ENCODE peak calls at places on chromosomes 5 and 9, in six cellular contexts. Q is WERI-Rb-1; P is A549; D is gastrocnemius medialis; T is pancreas; W is CD4-positive, CD25-positive, alpha-beta regulatory T cell. X is an unnamed sample.

GRCh38 chr5:68304421-68305052 is 89.0 kb downstream of the PIK3R1 start:
- DNase-seq in T (no peak), P (no peak), D (no peak), Q (no peak), W (no peak), X (no peak)

GRCh38 chr9:79012561-79012960 is 559.2 kb upstream of the TLE4 start:
- DNase-seq in Q (no peak), D (no peak), W (no peak), T (no peak), P (no peak), X (no peak)

GRCh38 chr9:71032779-71033178 is 88.6 kb downstream of the TRPM3 start:
- DNase-seq in D (no peak), W (no peak), P (no peak), T (no peak), Q (no peak), X (no peak)

GRCh38 chr9:38127271-38127839 is 58.3 kb upstream of the SHB start:
- DNase-seq in P (no peak), W (no peak), Q (no peak), D (no peak), T (no peak), X (no peak)

GRCh38 chr5:65126192-65126591 is 355.5 kb downstream of the ADAMTS6 start:
- DNase-seq in P (no peak), W (no peak), Q (no peak), D (no peak), T (no peak), X (no peak)

GRCh38 chr9:121340676-121341392 is 29.2 kb downstream of the STOM start:
- DNase-seq in Q (no peak), T (no peak), W (no peak), D (no peak), P (no peak), X (no peak)

GRCh38 chr9:35748858-35749514 is at the start of the genes GBA2 and RGP1:
- DNase-seq in W (peak; percentile 68), D (peak; percentile 71), Q (peak; percentile 84), T (peak; percentile 83), P (peak; percentile 62), X (no peak)

GRCh38 chr9:1042466-1042865 is 7.7 kb upstream of the DMRT2 start:
- DNase-seq in W (no peak), P (no peak), T (no peak), Q (peak; percentile 41), D (no peak), X (no peak)

GRCh38 chr5:126939887-126940286 is 90.5 kb downstream of the MARCHF3 start:
- DNase-seq in Q (no peak), D (no peak), W (no peak), T (no peak), P (no peak), X (no peak)

GRCh38 chr9:130266236-130267098 is 907 bp downstream of the HMCN2 start:
- DNase-seq in Q (no peak), D (no peak), W (no peak), P (no peak), T (no peak), X (no peak)

GRCh38 chr5:74409166-74409706 is 231.3 kb downstream of the ENC1 start:
- DNase-seq in T (peak; percentile 50), W (no peak), Q (no peak), D (peak; percentile 43), P (no peak), X (no peak)

GRCh38 chr9:106799146-106799545 is 63.8 kb upstream of the ZNF462 start:
- DNase-seq in D (no peak), T (no peak), P (no peak), Q (no peak), W (no peak), X (no peak)

GRCh38 chr5:108148715-108149139 is 233.2 kb downstream of the FBXL17 start:
- DNase-seq in D (no peak), T (no peak), Q (no peak), W (no peak), P (peak; percentile 5), X (no peak)

GRCh38 chr9:95261890-95262289 is 55.6 kb downstream of the FANCC start:
- DNase-seq in D (no peak), T (no peak), P (no peak), Q (no peak), W (no peak), X (no peak)

GRCh38 chr9:131697097-131697496 is 42.8 kb downstream of the RAPGEF1 start:
- DNase-seq in D (no peak), W (no peak), P (no peak), Q (no peak), T (no peak), X (no peak)

GRCh38 chr5:132662925-132663770 is 5.2 kb downstream of the IL13 start:
- DNase-seq in P (no peak), T (no peak), Q (no peak), D (no peak), W (no peak), X (no peak)

GRCh38 chr5:83924171-83924570 is 203.5 kb upstream of the HAPLN1 start:
- DNase-seq in W (no peak), Q (no peak), T (no peak), D (no peak), P (no peak), X (no peak)

GRCh38 chr5:122073023-122073422 is 5.0 kb downstream of the LOX start:
- DNase-seq in W (no peak), Q (no peak), D (no peak), T (no peak), P (no peak), X (peak; percentile 79)

GRCh38 chr9:133499892-133500270 is 21.0 kb upstream of the SLC2A6 start:
- DNase-seq in W (no peak), Q (no peak), P (no peak), D (no peak), T (no peak), X (no peak)

GRCh38 chr5:136006164-136006563 is 22.6 kb upstream of the TGFBI start:
- DNase-seq in D (no peak), P (no peak), Q (no peak), T (no peak), W (no peak), X (no peak)

DNA sequence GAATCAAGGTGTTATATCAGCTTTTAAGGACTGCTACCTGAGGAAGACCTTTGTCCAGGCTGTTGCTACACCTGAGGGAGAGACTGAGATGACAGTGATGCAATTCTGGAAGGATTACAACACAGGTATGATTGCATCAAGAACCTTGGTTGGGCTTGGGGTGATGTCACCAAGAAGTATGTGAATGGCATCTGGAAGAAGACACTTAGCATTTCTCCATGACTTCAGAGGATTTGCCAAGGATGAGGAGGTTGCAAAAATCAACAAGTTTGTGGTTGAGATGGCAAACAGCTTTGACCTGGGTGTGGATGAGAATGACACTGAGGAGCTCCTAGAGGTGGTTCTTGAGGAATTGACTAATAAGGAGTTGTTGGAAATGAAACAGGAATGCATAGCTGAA is 67.9 kb upstream of the PANK3 start:
- DNase-seq in T (no peak), W (no peak), Q (no peak), P (no peak), D (no peak), X (no peak)
- H3K27ac ChIP-seq in T (no peak overlapping the region), W (no peak overlapping the region), Q (no peak overlapping the region), P (peak overlapping the region; percentile 26), D (no peak overlapping the region), X (no peak overlapping the region)

GRCh38 chr5:96343094-96343493 is 90.0 kb downstream of the PCSK1 start:
- DNase-seq in P (no peak), Q (no peak), D (no peak), T (no peak), W (no peak), X (no peak)
- H3K4me3 ChIP-seq in P (no peak overlapping the region), Q (no peak overlapping the region), D (no peak overlapping the region), T (no peak overlapping the region), W (no peak overlapping the region), X (no peak overlapping the region)

DNA sequence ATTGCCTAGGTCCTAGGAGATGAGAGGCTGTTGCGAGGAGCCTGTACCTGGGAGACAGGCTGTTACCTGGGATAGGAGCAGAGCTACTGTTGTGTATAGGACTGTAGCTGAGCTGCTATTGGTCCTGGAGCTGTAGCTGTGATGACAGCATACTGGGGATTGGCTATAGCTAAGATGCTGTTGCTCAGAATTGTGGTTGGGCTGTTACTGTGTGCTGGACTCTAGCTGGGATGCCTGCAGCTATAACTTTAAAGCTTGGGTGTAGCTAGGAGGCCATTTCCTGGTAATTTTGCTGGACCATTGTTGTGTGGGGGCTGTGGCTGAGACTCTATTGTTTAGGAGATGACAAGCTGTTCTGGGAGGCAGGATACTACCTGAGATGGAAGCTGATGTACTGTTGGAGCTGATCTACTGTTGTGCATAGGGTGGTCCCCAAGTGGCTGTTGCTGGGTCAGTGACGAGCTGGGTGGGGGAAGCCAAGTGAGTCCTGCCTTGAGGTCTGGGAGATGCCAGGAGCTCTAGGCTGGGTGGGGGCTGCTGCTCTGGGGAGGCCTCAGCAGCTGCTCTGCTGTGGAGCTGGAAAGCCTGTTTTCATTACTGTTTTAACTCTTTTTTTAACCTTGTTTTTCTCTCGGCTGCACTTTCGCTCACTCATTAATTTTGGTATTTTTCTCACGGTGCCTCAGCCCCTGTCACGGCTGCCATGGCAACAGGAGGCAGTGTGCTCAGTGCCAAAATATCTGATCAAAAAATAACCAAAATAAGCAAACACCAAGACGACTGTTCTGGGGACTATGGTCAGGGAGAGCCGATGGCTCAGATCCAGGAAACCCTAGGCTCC is 3.0 kb upstream of the PCDH1 start:
- DNase-seq in T (no peak), D (no peak), Q (no peak), P (no peak), W (no peak), X (no peak)
- H3K27ac ChIP-seq in T (no peak overlapping the region), D (peak overlapping the region; percentile 60), Q (no peak overlapping the region), P (no peak overlapping the region), W (peak overlapping the region; percentile 19), X (no peak overlapping the region)

GRCh38 chr5:138467711-138468132 is 2.4 kb downstream of the EGR1 start:
- DNase-seq in W (no peak), T (peak; percentile 53), Q (no peak), P (no peak), D (no peak), X (no peak)
- H3K4me3 ChIP-seq in W (no peak overlapping the region), T (no peak overlapping the region), Q (no peak overlapping the region), P (no peak overlapping the region), D (no peak overlapping the region), X (no peak overlapping the region)

GRCh38 chr5:21236104-21236503 is 1248.1 kb upstream of the CDH18 start:
- DNase-seq in W (no peak), Q (no peak), D (no peak), T (no peak), P (no peak), X (no peak)
- H3K27ac ChIP-seq in W (no peak overlapping the region), Q (no peak overlapping the region), D (no peak overlapping the region), T (no peak overlapping the region), P (no peak overlapping the region), X (no peak overlapping the region)

DNA sequence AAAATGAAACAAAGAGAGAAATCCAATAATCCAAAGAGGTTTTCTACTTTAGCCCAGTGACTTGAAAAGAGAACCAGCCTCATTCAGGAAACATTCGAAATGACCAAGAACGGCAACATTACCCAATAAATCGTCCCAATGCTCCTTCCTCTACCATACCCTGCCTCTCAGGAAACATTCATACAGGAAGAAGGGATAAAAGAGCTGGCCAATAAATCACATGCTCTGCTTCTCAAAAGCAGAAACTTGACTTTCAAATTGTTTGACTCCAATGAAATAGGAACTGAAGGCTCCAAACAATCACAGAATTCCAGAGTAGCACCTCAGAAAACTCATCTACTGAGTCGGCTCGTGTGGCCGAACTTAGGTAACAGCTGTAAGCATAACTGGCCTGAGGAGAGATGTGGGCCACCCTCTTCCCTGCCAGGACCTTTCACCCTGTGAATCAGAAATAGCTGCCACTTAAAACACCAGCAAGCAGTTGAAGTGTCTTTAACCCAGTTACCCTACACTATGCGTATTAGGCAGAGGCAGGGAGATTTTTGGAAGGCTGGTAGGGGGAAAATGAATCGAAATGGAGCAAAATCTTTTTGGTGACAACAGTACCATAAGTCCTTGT is 14.6 kb downstream of the ARL15 start:
- DNase-seq in Q (no peak), T (no peak), P (no peak), W (no peak), D (no peak), X (no peak)
- H3K4me3 ChIP-seq in Q (no peak overlapping the region), T (no peak overlapping the region), P (no peak overlapping the region), W (no peak overlapping the region), D (no peak overlapping the region), X (peak overlapping the region; percentile 71)